ENCODE peak calls at places on chromosomes 11 and 22, in four cellular contexts. X, I, T and D are unnamed samples.

GRCh38 chr22:46537221-46537945 is at the start of gene CELSR1:
- DNase-seq in X (no peak), I (no peak), T (no peak), D (peak; percentile 69)

GRCh38 chr11:95301497-95301896 is 70.5 kb upstream of the SESN3 start:
- DNase-seq in X (no peak), I (no peak), T (no peak), D (peak; percentile 29)

GRCh38 chr22:26321469-26321913 is 107.6 kb upstream of the ASPHD2 start:
- DNase-seq in X (no peak), I (no peak), T (peak; percentile 25), D (no peak)

GRCh38 chr22:48299801-48300200 is 1527.9 kb downstream of the BRD1 start:
- DNase-seq in X (no peak), I (no peak), T (no peak), D (peak; percentile 8)

GRCh38 chr11:33881651-33882279 is 10.1 kb downstream of the LMO2 start:
- DNase-seq in X (no peak), I (no peak), T (peak; percentile 51), D (no peak)

GRCh38 chr11:86101941-86102407 is 33.1 kb upstream of the PICALM start:
- DNase-seq in X (no peak), I (no peak), T (no peak), D (no peak)

GRCh38 chr22:37260939-37261338 is 16.9 kb upstream of the RAC2 start:
- DNase-seq in X (no peak), I (peak; percentile 25), T (peak; percentile 69), D (peak; percentile 84)

GRCh38 chr11:72238492-72239295 is 5.3 kb downstream of the PHOX2A start:
- DNase-seq in X (no peak), I (no peak), T (no peak), D (peak; percentile 63)

GRCh38 chr11:17161515-17161914 is 46.3 kb downstream of the PIK3C2A start:
- DNase-seq in X (no peak), I (no peak), T (no peak), D (no peak)

GRCh38 chr11:112961146-112961668 is at the start of gene NCAM1:
- DNase-seq in X (no peak), I (peak; percentile 19), T (peak; percentile 13), D (peak; percentile 89)

GRCh38 chr22:49632199-49633009 is 195.3 kb downstream of the BRD1 start:
- DNase-seq in X (no peak), I (peak; percentile 27), T (no peak), D (peak; percentile 91)

GRCh38 chr11:2369896-2370295 is 7.2 kb upstream of the CD81 start:
- DNase-seq in X (no peak), I (no peak), T (no peak), D (no peak)

GRCh38 chr11:119121811-119122124 is 388 bp downstream of the HINFP start:
- DNase-seq in X (no peak), I (no peak), T (no peak), D (no peak)

GRCh38 chr22:31344369-31345330 is 1.5 kb downstream of the PATZ1 start:
- DNase-seq in X (no peak), I (no peak), T (no peak), D (peak; percentile 39)

GRCh38 chr11:72441647-72442267 is 7.4 kb upstream of the CLPB start:
- DNase-seq in X (no peak), I (no peak), T (no peak), D (no peak)

GRCh38 chr11:79419120-79419519 is 21.7 kb downstream of the TENM4 start:
- DNase-seq in X (no peak), I (peak; percentile 7), T (no peak), D (no peak)

GRCh38 chr22:32499666-32500065 is 25.1 kb downstream of the FBXO7 start:
- DNase-seq in X (no peak), I (no peak), T (no peak), D (no peak)

GRCh38 chr11:45289369-45289768 is 3.2 kb upstream of the SYT13 start:
- DNase-seq in X (no peak), I (no peak), T (no peak), D (no peak)

GRCh38 chr11:21965221-21965620 is 227.7 kb upstream of the ANO5 start:
- DNase-seq in X (no peak), I (no peak), T (no peak), D (no peak)

GRCh38 chr11:2550606-2550970 is 105.8 kb downstream of the KCNQ1 start:
- DNase-seq in X (no peak), I (no peak), T (no peak), D (no peak)

GRCh38 chr11:86246293-86246675 is 1.7 kb downstream of the EED start:
- DNase-seq in X (no peak), I (no peak), T (no peak), D (no peak)

GRCh38 chr22:39017596-39018365 is 3.1 kb upstream of the APOBEC3D start:
- DNase-seq in X (no peak), I (no peak), T (no peak), D (no peak)

GRCh38 chr11:12377824-12378593 is 638 bp downstream of the PARVA start:
- DNase-seq in X (no peak), I (peak; percentile 62), T (no peak), D (peak; percentile 93)

GRCh38 chr11:1557904-1558831 is 13.9 kb downstream of the DUSP8 start:
- DNase-seq in X (no peak), I (no peak), T (no peak), D (no peak)

GRCh38 chr11:74312321-74312720 is 881 bp upstream of the P4HA3 start:
- DNase-seq in X (no peak), I (no peak), T (no peak), D (no peak)
- TF ChIP-seq FOXM1 in X (no peak), I (no peak), T (no peak), D (no peak)

GRCh38 chr11:62542750-62543567 is 3.6 kb downstream of the AHNAK start:
- DNase-seq in X (peak; percentile 51), I (no peak), T (peak; percentile 87), D (peak; percentile 90)

GRCh38 chr11:62538470-62539237 is 8.0 kb downstream of the AHNAK start:
- DNase-seq in X (no peak), I (no peak), T (no peak), D (no peak)

GRCh38 chr11:62542111-62542745 is 4.4 kb downstream of the AHNAK start:
- DNase-seq in X (no peak), I (no peak), T (no peak), D (no peak)

GRCh38 chr11:62539238-62539925 is 7.2 kb downstream of the AHNAK start:
- DNase-seq in X (no peak), I (no peak), T (peak; percentile 41), D (peak; percentile 81)

GRCh38 chr11:62540804-62541671 is 5.6 kb downstream of the AHNAK start:
- DNase-seq in X (peak; percentile 76), I (no peak), T (no peak), D (no peak)
- H3K27ac ChIP-seq in X (peak overlapping the region; percentile 95), I (no peak overlapping the region), T (no peak overlapping the region), D (peak overlapping the region; percentile 61)

GRCh38 chr11:8683115-8683807 is 669 bp downstream of the RPL27A start:
- DNase-seq in X (no peak), I (no peak), T (no peak), D (no peak)
- TF ChIP-seq GABPA in X (no peak), I (no peak), T (no peak), D (no peak)

GRCh38 chr11:11311169-11311568 is 41.9 kb downstream of the CSNK2A3 start:
- DNase-seq in X (peak; percentile 9), I (no peak), T (no peak), D (no peak)
- TF ChIP-seq FOXM1 in X (no peak), I (no peak), T (no peak), D (no peak)

DNA sequence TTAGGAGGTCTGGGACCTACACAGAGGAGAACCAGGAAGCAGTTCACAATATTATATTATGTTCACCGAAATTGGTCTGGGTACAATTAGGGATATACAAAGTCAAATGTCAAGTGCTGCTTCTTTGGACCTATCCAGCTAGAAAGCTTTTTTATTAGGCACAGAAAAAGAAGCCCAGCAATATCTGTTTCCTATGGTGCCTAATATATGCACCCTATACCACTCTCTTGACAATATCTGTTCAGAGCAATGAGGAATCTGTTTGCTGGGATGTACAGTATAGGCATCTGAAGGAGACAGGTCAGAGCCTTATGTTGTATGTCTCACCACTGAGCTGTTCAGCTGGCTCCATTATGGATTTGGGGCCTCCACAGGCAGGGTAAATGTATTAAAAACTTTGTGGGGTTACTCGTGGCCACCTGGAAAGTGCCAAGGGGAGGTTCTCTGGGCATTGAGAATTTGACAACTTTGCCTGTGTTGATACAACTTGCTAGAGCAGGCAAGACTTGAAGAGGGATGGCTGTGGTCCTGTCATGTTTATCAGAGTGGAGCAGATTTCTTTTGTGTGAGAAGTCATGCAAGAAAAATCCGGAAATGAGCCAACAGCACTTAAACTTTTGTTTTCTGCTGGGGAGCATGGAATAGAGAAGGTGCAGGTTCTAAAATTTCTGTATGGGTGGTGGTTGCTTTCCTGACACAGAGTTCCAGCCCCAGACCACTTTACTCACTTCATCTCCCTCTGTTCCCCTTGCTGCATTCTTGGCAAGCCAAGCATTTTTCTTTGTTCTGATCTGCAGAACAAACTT is 10.1 kb downstream of the STIM1 start:
- DNase-seq in X (no peak), I (no peak), T (peak; percentile 55), D (no peak)
- H3K27ac ChIP-seq in X (peak overlapping the region; percentile 82), I (peak overlapping the region; percentile 84), T (peak overlapping the region; percentile 77), D (peak overlapping the region; percentile 29)

GRCh38 chr11:488579-488978 is 18.5 kb downstream of the RNH1 start:
- DNase-seq in X (no peak), I (no peak), T (no peak), D (peak; percentile 28)
- TF ChIP-seq GABPA in X (no peak), I (no peak), T (no peak), D (no peak)

DNA sequence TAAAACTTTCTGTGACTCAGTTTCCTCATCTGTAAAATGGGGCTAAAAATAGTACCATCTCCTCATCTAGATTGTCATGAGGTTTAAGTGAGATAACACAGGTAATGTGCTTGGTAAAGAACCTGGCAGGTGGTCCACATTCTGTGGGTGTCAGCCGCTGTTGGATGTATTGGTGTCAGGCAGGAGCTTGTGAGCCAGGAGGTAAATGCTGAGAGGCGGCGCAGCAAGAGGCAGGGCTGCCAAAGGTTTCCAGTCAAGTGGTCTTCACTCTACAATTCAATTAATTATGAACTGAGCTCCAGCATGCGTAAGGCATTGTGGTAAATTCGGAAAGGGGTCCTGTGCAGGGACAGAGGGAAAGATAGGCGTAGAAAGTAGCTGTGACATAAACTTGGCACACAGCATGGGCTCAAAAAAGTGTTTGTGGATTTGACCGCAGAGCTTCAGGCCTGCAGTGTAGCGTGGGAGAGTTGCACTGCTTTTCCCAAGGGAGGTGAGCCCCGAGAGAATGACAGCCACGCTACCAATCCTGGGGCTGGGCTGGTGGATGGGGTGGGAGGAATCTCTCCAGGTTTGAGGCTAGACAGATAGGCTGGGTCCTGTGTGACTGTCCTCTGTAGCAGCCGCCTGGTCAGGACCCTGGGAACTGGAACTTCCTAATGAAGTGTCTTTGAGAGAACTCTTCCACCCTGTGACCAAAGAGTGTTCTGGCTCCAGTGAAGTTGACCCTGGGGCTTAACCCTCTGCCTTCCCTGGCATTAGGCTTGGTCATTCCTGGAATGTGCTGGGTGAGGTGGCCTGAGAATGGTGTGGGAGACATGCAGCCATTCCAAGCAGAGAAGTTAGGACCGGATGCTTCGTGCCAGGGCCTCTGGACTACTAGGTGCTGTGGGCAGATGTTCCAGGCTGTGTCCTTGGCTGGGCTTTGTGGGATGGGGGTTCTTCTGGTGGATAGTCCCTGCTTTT is 122.4 kb downstream of the FEZ1 start:
- DNase-seq in X (peak; percentile 42), I (no peak), T (no peak), D (no peak)
- TF ChIP-seq FOXM1 in X (no peak), I (no peak), T (no peak), D (no peak)